ENCODE peak calls at places on chromosomes 1 and 21, in six cellular contexts. G is kidney; X is activated CD8-positive, alpha-beta T cell treated with anti-CD3 and anti-CD28 coated beads for 36 hours; J is astrocyte of the spinal cord; C is stomach; Z is tibial artery. W is an unnamed sample.

GRCh38 chr1:157369808-157370521 is 182.3 kb downstream of the FCRL5 start:
- DNase-seq in Z (no peak), J (peak; percentile 53), G (no peak), C (peak; percentile 39), X (peak; percentile 53), W (no peak)

GRCh38 chr1:224067207-224067606 is 46.7 kb upstream of the FBXO28 start:
- DNase-seq in X (no peak), G (no peak), C (no peak), Z (no peak), J (no peak), W (no peak)

GRCh38 chr1:54500030-54500389 is 48.0 kb upstream of the ACOT11 start:
- DNase-seq in Z (no peak), G (no peak), C (no peak), J (no peak), X (no peak), W (no peak)

GRCh38 chr1:26786437-26787380 is 1.0 kb upstream of the PIGV start:
- DNase-seq in X (peak; percentile 72), C (peak; percentile 62), G (peak; percentile 84), J (peak; percentile 89), Z (peak; percentile 90), W (no peak)

GRCh38 chr1:38454236-38454635 is 405.3 kb downstream of the RRAGC start:
- DNase-seq in Z (no peak), C (no peak), J (no peak), G (no peak), X (no peak), W (no peak)

GRCh38 chr1:189036628-189037027 is 1441.0 kb downstream of the BRINP3 start:
- DNase-seq in G (no peak), Z (no peak), J (no peak), X (no peak), C (no peak), W (no peak)

GRCh38 chr21:21003701-21004100 is 5.5 kb downstream of the NCAM2 start:
- DNase-seq in C (no peak), Z (no peak), J (peak; percentile 46), G (no peak), X (no peak), W (no peak)

GRCh38 chr1:30735668-30736498 is 12.5 kb upstream of the MATN1 start:
- DNase-seq in C (no peak), G (peak; percentile 30), Z (no peak), X (no peak), J (no peak), W (no peak)

GRCh38 chr1:169594391-169594790 is 8.1 kb upstream of the F5 start:
- DNase-seq in X (peak; percentile 74), Z (no peak), C (no peak), G (no peak), J (no peak), W (no peak)

GRCh38 chr1:172906778-172907592 is 143.8 kb downstream of the TNFSF18 start:
- DNase-seq in G (no peak), J (peak; percentile 89), Z (no peak), X (peak; percentile 39), C (no peak), W (no peak)

GRCh38 chr21:31317688-31318087 is 26.4 kb downstream of the TIAM1 start:
- DNase-seq in C (no peak), G (no peak), X (no peak), J (no peak), Z (no peak), W (no peak)

GRCh38 chr1:26922201-26922729 is 722 bp downstream of the NUDC start:
- DNase-seq in G (no peak), Z (no peak), J (no peak), C (no peak), X (no peak), W (no peak)

GRCh38 chr1:241998412-241998921 is 431 bp downstream of the MAP1LC3C start:
- DNase-seq in J (peak; percentile 84), X (peak; percentile 63), G (peak; percentile 83), C (peak; percentile 41), Z (peak; percentile 77), W (peak; percentile 37)

GRCh38 chr1:40411294-40411693 is 37.8 kb downstream of the SMAP2 start:
- DNase-seq in X (no peak), J (no peak), G (no peak), Z (no peak), C (no peak), W (no peak)

GRCh38 chr1:40435471-40435870 is 14.8 kb upstream of the ZFP69B start:
- DNase-seq in J (peak; percentile 4), C (no peak), Z (no peak), X (no peak), G (no peak), W (no peak)

GRCh38 chr1:186152227-186152944 is 222.7 kb downstream of the TPR start:
- DNase-seq in Z (no peak), X (no peak), C (no peak), J (peak; percentile 78), G (no peak), W (no peak)

GRCh38 chr1:118578276-118578675 is 393.2 kb upstream of the SPAG17 start:
- DNase-seq in Z (no peak), C (no peak), G (no peak), X (no peak), J (no peak), W (no peak)

GRCh38 chr1:170149971-170150370 is 4.2 kb downstream of the NTMT2 start:
- DNase-seq in X (no peak), C (no peak), Z (no peak), G (no peak), J (no peak), W (no peak)

GRCh38 chr1:110588991-110589390 is 17.2 kb downstream of the KCNA2 start:
- DNase-seq in C (no peak), Z (no peak), G (no peak), J (no peak), X (no peak), W (no peak)

GRCh38 chr1:117215733-117216462 is 5.2 kb upstream of the VTCN1 start:
- DNase-seq in J (no peak), C (no peak), X (no peak), G (peak; percentile 66), Z (no peak), W (no peak)

GRCh38 chr1:238485062-238485905 is 594.6 kb upstream of the ZP4 start:
- DNase-seq in Z (no peak), X (no peak), G (peak; percentile 48), C (no peak), J (peak; percentile 79), W (no peak)

GRCh38 chr1:210558302-210558701 is 229.6 kb downstream of the HHAT start:
- DNase-seq in Z (no peak), C (peak; percentile 82), J (peak; percentile 32), G (no peak), X (no peak), W (no peak)

GRCh38 chr1:66247415-66248208 is 286.3 kb upstream of the SGIP1 start:
- DNase-seq in G (no peak), Z (no peak), C (no peak), J (no peak), X (peak; percentile 54), W (no peak)
- TF ChIP-seq CTCF in G (no peak), Z (no peak), C (no peak), J (no peak), X (no peak), W (no peak)

GRCh38 chr1:198788561-198789064 is 149.8 kb downstream of the PTPRC start:
- DNase-seq in G (no peak), X (peak; percentile 56), Z (no peak), C (no peak), J (peak; percentile 32), W (no peak)
- TF ChIP-seq CTCF in G (no peak), X (no peak), Z (no peak), C (no peak), J (peak; percentile 33), W (no peak)

GRCh38 chr1:56824956-56825355 is 5.8 kb upstream of the FYB2 start:
- DNase-seq in X (no peak), J (no peak), Z (no peak), G (no peak), C (no peak), W (no peak)

GRCh38 chr1:56817716-56818463 is 1.3 kb downstream of the FYB2 start:
- DNase-seq in C (no peak), G (no peak), J (no peak), X (no peak), Z (no peak), W (no peak)

GRCh38 chr1:56820755-56821461 is 1.7 kb upstream of the FYB2 start:
- DNase-seq in C (peak; percentile 89), J (peak; percentile 74), Z (peak; percentile 79), X (peak; percentile 82), G (peak; percentile 83), W (peak; percentile 89)

GRCh38 chr1:56819393-56819899 is at the start of gene FYB2:
- DNase-seq in Z (no peak), C (peak; percentile 54), X (no peak), G (peak; percentile 75), J (peak; percentile 40), W (no peak)

DNA sequence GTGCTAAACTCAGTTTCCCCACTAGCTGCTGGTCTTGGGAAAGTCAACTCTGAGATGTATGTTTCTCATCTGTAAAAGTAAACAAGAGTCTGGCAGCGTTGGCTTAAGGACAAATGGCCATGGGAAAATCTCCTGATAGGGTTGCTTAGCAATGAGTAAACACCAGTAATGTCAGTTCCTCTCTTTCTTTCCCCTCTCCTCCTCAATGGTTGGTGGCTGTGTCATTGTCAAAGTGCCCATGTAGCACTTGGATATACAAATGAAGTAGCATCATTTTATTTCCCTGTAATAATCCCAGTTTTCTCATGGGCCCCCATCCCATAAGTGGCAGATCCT is 2.2 kb upstream of the FYB2 start:
- DNase-seq in C (no peak), G (no peak), Z (no peak), X (no peak), J (peak; percentile 15), W (no peak)
- TF ChIP-seq CTCF in C (no peak), G (no peak), Z (no peak), X (no peak), J (no peak), W (no peak)

DNA sequence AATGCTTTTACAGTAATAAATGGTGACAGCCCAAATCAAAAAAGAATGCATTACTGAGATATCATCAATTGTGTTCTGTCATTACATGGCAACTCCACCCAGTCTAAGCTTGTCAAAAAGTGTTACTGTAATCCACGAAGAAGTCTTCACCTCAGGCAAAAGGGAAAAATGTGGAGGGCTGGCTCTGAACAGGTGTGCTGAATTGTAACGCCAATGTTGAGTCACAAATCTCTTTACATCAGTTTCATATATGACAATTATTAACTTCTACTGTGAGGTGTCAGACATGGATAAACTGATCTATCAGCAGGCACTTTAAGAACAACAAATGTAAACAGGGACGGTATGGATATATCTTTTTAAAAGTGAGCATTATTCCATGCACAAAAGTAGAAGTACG is 98.5 kb upstream of the DMRTA2 start:
- DNase-seq in G (no peak), J (no peak), C (no peak), Z (no peak), X (no peak), W (no peak)
- TF ChIP-seq CTCF in G (no peak), J (no peak), C (no peak), Z (no peak), X (no peak), W (no peak)

DNA sequence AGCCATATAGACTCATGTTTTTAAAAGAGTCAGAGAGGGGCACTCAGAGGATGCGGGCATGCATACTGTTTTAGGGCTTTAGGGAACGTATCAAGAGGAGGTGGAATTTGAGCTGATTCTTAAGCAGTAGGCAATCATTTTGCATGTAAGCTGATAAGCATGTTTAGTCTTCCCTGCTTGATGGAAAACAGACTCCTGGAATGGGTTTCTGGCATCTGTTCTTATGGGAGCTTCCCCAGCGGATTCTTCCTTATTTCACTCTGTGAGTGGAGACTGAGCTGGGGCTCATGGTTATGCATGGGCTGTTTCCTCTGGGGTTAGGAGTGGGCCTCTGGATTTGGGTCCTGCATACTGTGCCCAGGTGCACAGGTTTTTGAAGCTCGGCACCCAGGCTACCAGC is 93.4 kb downstream of the DIRAS3 start:
- DNase-seq in X (no peak), G (no peak), J (no peak), Z (no peak), C (no peak), W (no peak)
- TF ChIP-seq CTCF in X (no peak), G (no peak), J (no peak), Z (no peak), C (no peak), W (no peak)

W was measured in omental fat pad.